ENCODE peak calls at places on chromosomes 2 and 18, in eight cellular contexts. One of them, this sample, is unnamed.

GRCh38 chr2:23616630-23617029 is 231.7 kb downstream of the KLHL29 start:
- DNase-seq in thyroid gland: no peak
- DNase-seq in IMR-90: no peak
- DNase-seq in gastrocnemius medialis: no peak
- DNase-seq in stomach: no peak
- DNase-seq in upper lobe of left lung: no peak
- DNase-seq in A549: no peak
- DNase-seq in adrenal gland: no peak
- DNase-seq in this sample: no peak

GRCh38 chr2:29583104-29583503 is 338.3 kb downstream of the ALK start:
- DNase-seq in upper lobe of left lung: no peak
- DNase-seq in stomach: peak; percentile 39
- DNase-seq in gastrocnemius medialis: no peak
- DNase-seq in adrenal gland: no peak
- DNase-seq in A549: no peak
- DNase-seq in thyroid gland: no peak
- DNase-seq in IMR-90: peak; percentile 54
- DNase-seq in this sample: no peak

GRCh38 chr2:15764683-15765011 is 173.0 kb downstream of the DDX1 start:
- DNase-seq in thyroid gland: no peak
- DNase-seq in IMR-90: no peak
- DNase-seq in gastrocnemius medialis: no peak
- DNase-seq in stomach: no peak
- DNase-seq in upper lobe of left lung: peak; percentile 6
- DNase-seq in adrenal gland: no peak
- DNase-seq in A549: no peak
- DNase-seq in this sample: no peak

GRCh38 chr2:215429424-215429823 is 6.4 kb downstream of the FN1 start:
- DNase-seq in stomach: no peak
- DNase-seq in adrenal gland: no peak
- DNase-seq in upper lobe of left lung: no peak
- DNase-seq in thyroid gland: no peak
- DNase-seq in IMR-90: peak; percentile 0
- DNase-seq in gastrocnemius medialis: no peak
- DNase-seq in A549: no peak
- DNase-seq in this sample: no peak

GRCh38 chr18:51621103-51621969 is 423.9 kb upstream of the MEX3C start:
- DNase-seq in stomach: peak; percentile 41
- DNase-seq in adrenal gland: peak; percentile 61
- DNase-seq in gastrocnemius medialis: no peak
- DNase-seq in A549: peak; percentile 16
- DNase-seq in IMR-90: no peak
- DNase-seq in upper lobe of left lung: peak; percentile 36
- DNase-seq in thyroid gland: peak; percentile 49
- DNase-seq in this sample: no peak

GRCh38 chr2:81266106-81266505 is 961.6 kb upstream of the LRRTM1 start:
- DNase-seq in IMR-90: no peak
- DNase-seq in A549: no peak
- DNase-seq in adrenal gland: no peak
- DNase-seq in stomach: no peak
- DNase-seq in upper lobe of left lung: no peak
- DNase-seq in gastrocnemius medialis: no peak
- DNase-seq in thyroid gland: no peak
- DNase-seq in this sample: no peak

GRCh38 chr18:7221424-7222155 is 9.3 kb upstream of the LRRC30 start:
- DNase-seq in IMR-90: peak; percentile 69
- DNase-seq in adrenal gland: peak; percentile 30
- DNase-seq in gastrocnemius medialis: peak; percentile 22
- DNase-seq in A549: peak; percentile 26
- DNase-seq in stomach: no peak
- DNase-seq in thyroid gland: peak; percentile 66
- DNase-seq in upper lobe of left lung: peak; percentile 49
- DNase-seq in this sample: no peak

GRCh38 chr2:128786296-128786695 is 467.6 kb upstream of the HS6ST1 start:
- DNase-seq in adrenal gland: no peak
- DNase-seq in gastrocnemius medialis: no peak
- DNase-seq in thyroid gland: no peak
- DNase-seq in A549: no peak
- DNase-seq in IMR-90: no peak
- DNase-seq in stomach: no peak
- DNase-seq in upper lobe of left lung: no peak
- DNase-seq in this sample: no peak

GRCh38 chr2:49840428-49840975 is 686.2 kb upstream of the FSHR start:
- DNase-seq in thyroid gland: no peak
- DNase-seq in gastrocnemius medialis: no peak
- DNase-seq in A549: no peak
- DNase-seq in adrenal gland: no peak
- DNase-seq in stomach: no peak
- DNase-seq in upper lobe of left lung: no peak
- DNase-seq in IMR-90: no peak
- DNase-seq in this sample: no peak

GRCh38 chr2:143329288-143329687 is 200.1 kb downstream of the ARHGAP15 start:
- DNase-seq in stomach: no peak
- DNase-seq in gastrocnemius medialis: no peak
- DNase-seq in IMR-90: no peak
- DNase-seq in thyroid gland: no peak
- DNase-seq in upper lobe of left lung: no peak
- DNase-seq in adrenal gland: no peak
- DNase-seq in A549: no peak
- DNase-seq in this sample: no peak

GRCh38 chr2:236592821-236593220 is 23.2 kb downstream of the ACKR3 start:
- DNase-seq in stomach: peak; percentile 65
- DNase-seq in upper lobe of left lung: peak; percentile 63
- DNase-seq in adrenal gland: no peak
- DNase-seq in gastrocnemius medialis: no peak
- DNase-seq in thyroid gland: peak; percentile 20
- DNase-seq in IMR-90: no peak
- DNase-seq in A549: no peak
- DNase-seq in this sample: no peak

DNA sequence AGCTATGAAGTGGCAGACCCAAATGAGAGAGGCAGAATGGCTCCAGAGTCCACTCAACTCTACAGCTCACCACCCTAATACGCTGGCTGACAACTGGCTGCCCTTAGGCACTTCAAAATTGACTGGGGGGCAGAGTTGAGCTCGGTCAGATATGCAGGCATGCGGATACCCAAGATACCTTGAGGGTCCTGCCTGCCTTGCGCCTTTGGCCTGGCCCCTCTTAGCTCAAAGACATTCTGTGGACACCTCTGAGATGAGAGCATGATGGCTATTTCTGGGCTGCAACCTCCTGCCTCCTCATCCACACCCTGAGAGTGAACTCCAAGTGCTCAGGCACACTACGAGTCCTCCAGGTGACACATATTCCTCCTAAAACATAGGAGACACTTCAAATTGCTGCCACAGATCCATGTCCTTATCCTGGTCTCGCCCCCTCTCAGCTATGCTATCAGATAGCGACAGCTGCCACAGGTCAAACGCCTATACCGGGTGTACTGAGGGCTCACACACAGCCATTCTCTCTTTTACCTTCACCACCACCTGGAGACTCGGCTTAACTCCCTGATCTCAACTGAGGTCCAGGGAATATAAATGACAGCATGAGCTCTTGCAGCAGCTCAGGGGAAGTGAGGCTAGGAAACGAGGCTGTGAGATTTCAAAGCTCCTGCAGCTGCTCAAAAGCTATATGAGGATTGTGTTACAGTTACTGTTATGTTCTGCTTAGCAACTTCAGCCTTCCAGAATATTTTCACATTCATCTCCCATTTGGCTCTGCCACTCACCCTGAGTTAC is 60.6 kb upstream of the TEX51 start:
- DNase-seq in A549: no peak
- DNase-seq in adrenal gland: no peak
- DNase-seq in thyroid gland: no peak
- DNase-seq in stomach: no peak
- DNase-seq in IMR-90: no peak
- DNase-seq in gastrocnemius medialis: no peak
- DNase-seq in upper lobe of left lung: no peak
- DNase-seq in this sample: no peak
- H3K4me1 ChIP-seq in A549: no peaks in the 10 kb centered on the region
- H3K4me1 ChIP-seq in adrenal gland: no peaks in the 10 kb centered on the region
- H3K4me1 ChIP-seq in thyroid gland: no peaks in the 10 kb centered on the region
- H3K4me1 ChIP-seq in stomach: no peaks in the 10 kb centered on the region
- H3K4me1 ChIP-seq in IMR-90: no peaks in the 10 kb centered on the region
- H3K4me1 ChIP-seq in gastrocnemius medialis: no peaks in the 10 kb centered on the region
- H3K4me1 ChIP-seq in upper lobe of left lung: no peaks in the 10 kb centered on the region
- H3K4me1 ChIP-seq in this sample: no peaks in the 10 kb centered on the region

GRCh38 chr2:43461461-43462073 is 134.3 kb downstream of the THADA start:
- DNase-seq in gastrocnemius medialis: no peak
- DNase-seq in stomach: no peak
- DNase-seq in adrenal gland: no peak
- DNase-seq in A549: no peak
- DNase-seq in IMR-90: no peak
- DNase-seq in upper lobe of left lung: no peak
- DNase-seq in thyroid gland: no peak
- DNase-seq in this sample: no peak
- TF ChIP-seq POLR2A in gastrocnemius medialis: no peak
- TF ChIP-seq POLR2A in stomach: no peak
- TF ChIP-seq POLR2A in adrenal gland: no peak
- TF ChIP-seq POLR2A in A549: no peak
- TF ChIP-seq POLR2A in IMR-90: no peak
- TF ChIP-seq POLR2A in upper lobe of left lung: no peak
- TF ChIP-seq POLR2A in thyroid gland: no peak
- TF ChIP-seq POLR2A in this sample: no peak

GRCh38 chr18:28091197-28091596 is 85.7 kb downstream of the CDH2 start:
- DNase-seq in gastrocnemius medialis: no peak
- DNase-seq in IMR-90: no peak
- DNase-seq in A549: no peak
- DNase-seq in thyroid gland: no peak
- DNase-seq in stomach: no peak
- DNase-seq in adrenal gland: no peak
- DNase-seq in upper lobe of left lung: no peak
- DNase-seq in this sample: no peak
- H3K4me1 ChIP-seq in gastrocnemius medialis: no peaks in the 10 kb centered on the region
- H3K4me1 ChIP-seq in IMR-90: peaks cover 8% of the 10 kb centered on the region
- H3K4me1 ChIP-seq in A549: peaks cover 91% of the 10 kb centered on the region
- H3K4me1 ChIP-seq in thyroid gland: peaks cover 18% of the 10 kb centered on the region
- H3K4me1 ChIP-seq in stomach: peaks cover 10% of the 10 kb centered on the region
- H3K4me1 ChIP-seq in adrenal gland: peaks cover 25% of the 10 kb centered on the region
- H3K4me1 ChIP-seq in upper lobe of left lung: no peaks in the 10 kb centered on the region
- H3K4me1 ChIP-seq in this sample: peaks cover 2% of the 10 kb centered on the region

GRCh38 chr18:74147491-74147778 is 199 bp downstream of the FBXO15 start:
- DNase-seq in IMR-90: no peak
- DNase-seq in thyroid gland: no peak
- DNase-seq in A549: no peak
- DNase-seq in gastrocnemius medialis: no peak
- DNase-seq in stomach: no peak
- DNase-seq in upper lobe of left lung: no peak
- DNase-seq in adrenal gland: no peak
- DNase-seq in this sample: no peak

GRCh38 chr18:74148543-74149070 is 284 bp downstream of the TIMM21 start:
- DNase-seq in IMR-90: no peak
- DNase-seq in gastrocnemius medialis: no peak
- DNase-seq in thyroid gland: no peak
- DNase-seq in adrenal gland: no peak
- DNase-seq in stomach: no peak
- DNase-seq in A549: no peak
- DNase-seq in upper lobe of left lung: no peak
- DNase-seq in this sample: no peak

GRCh38 chr18:74146756-74147155 is 878 bp downstream of the FBXO15 start:
- DNase-seq in gastrocnemius medialis: no peak
- DNase-seq in stomach: no peak
- DNase-seq in IMR-90: peak; percentile 92
- DNase-seq in thyroid gland: no peak
- DNase-seq in upper lobe of left lung: no peak
- DNase-seq in adrenal gland: no peak
- DNase-seq in A549: no peak
- DNase-seq in this sample: no peak

GRCh38 chr18:74152270-74152669 is 3.9 kb downstream of the TIMM21 start:
- DNase-seq in thyroid gland: no peak
- DNase-seq in upper lobe of left lung: no peak
- DNase-seq in adrenal gland: no peak
- DNase-seq in A549: no peak
- DNase-seq in IMR-90: no peak
- DNase-seq in stomach: no peak
- DNase-seq in gastrocnemius medialis: no peak
- DNase-seq in this sample: no peak

GRCh38 chr18:74147779-74148542 is at the start of the genes FBXO15 and TIMM21:
- DNase-seq in thyroid gland: peak; percentile 94
- DNase-seq in A549: peak; percentile 80
- DNase-seq in upper lobe of left lung: peak; percentile 98
- DNase-seq in adrenal gland: peak; percentile 97
- DNase-seq in IMR-90: peak; percentile 96
- DNase-seq in stomach: peak; percentile 96
- DNase-seq in gastrocnemius medialis: peak; percentile 94
- DNase-seq in this sample: peak; percentile 98
- TF ChIP-seq POLR2A in thyroid gland: peak; percentile 52
- TF ChIP-seq POLR2A in A549: peak; percentile 71
- TF ChIP-seq POLR2A in upper lobe of left lung: peak; percentile 42
- TF ChIP-seq POLR2A in adrenal gland: peak; percentile 28
- TF ChIP-seq POLR2A in IMR-90: peak; percentile 5
- TF ChIP-seq POLR2A in stomach: no peak
- TF ChIP-seq POLR2A in gastrocnemius medialis: peak; percentile 79
- TF ChIP-seq POLR2A in this sample: peak; percentile 71

DNA sequence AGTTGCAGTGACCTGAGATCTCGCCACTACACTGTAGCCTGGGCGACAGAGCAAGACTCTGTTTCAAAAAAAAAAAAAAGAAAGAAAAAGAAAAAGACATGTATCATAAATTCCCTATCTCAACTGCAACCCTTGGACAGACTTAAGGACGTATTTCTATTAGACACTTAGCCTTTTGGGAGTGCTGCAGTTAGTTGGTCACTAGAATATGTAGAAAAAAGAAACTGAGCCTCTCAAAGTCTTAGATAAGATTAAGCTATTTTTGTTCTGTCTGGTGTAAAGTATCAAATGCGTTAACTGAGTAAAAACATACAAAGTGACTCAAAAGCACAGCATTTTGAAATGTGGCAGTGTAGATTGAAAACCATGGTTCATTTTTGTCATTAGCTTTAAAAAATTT is 7.3 kb downstream of the NBEAL1 start:
- DNase-seq in IMR-90: no peak
- DNase-seq in A549: no peak
- DNase-seq in upper lobe of left lung: no peak
- DNase-seq in gastrocnemius medialis: no peak
- DNase-seq in thyroid gland: no peak
- DNase-seq in stomach: no peak
- DNase-seq in adrenal gland: no peak
- DNase-seq in this sample: no peak
- H3K4me1 ChIP-seq in IMR-90: peaks cover 2% of the 10 kb centered on the region
- H3K4me1 ChIP-seq in A549: peaks cover 38% of the 10 kb centered on the region
- H3K4me1 ChIP-seq in upper lobe of left lung: peaks cover 25% of the 10 kb centered on the region
- H3K4me1 ChIP-seq in gastrocnemius medialis: peaks cover 29% of the 10 kb centered on the region
- H3K4me1 ChIP-seq in thyroid gland: peaks cover 10% of the 10 kb centered on the region
- H3K4me1 ChIP-seq in stomach: peaks cover 79% of the 10 kb centered on the region
- H3K4me1 ChIP-seq in adrenal gland: peaks cover 46% of the 10 kb centered on the region
- H3K4me1 ChIP-seq in this sample: no peaks in the 10 kb centered on the region